ENCODE peak calls at places on chromosomes 11 and 22, in nine cellular contexts. S is activated T-cell treated with anti-CD3 and anti-CD28 coated beads for 1 hour; V is uterus; G is neural crest cell; K is activated CD4-positive, alpha-beta T cell treated with anti-CD3 and anti-CD28 coated beads, Interleukin-2, amount 10 ng/mL, durations not matched to agents 7 days and 5 days; O is SW480; D is stimulated activated CD8-positive, alpha-beta memory T cell treated with anti-CD3 and anti-CD28 coated beads, Interleukin-4, amount 100 ng/mL, for 24 hours; J is activated CD8-positive, alpha-beta memory T cell treated with anti-CD3 and anti-CD28 coated beads for 48 hours; Y is stimulated activated CD4-positive, alpha-beta T cell treated with anti-CD3 and anti-CD28 coated beads, Interleukin-1b, Interleukin-23, amount 100 ng/mL, for 1 hour. H is an unnamed sample.

GRCh38 chr11:65776196-65776595 is 4.6 kb downstream of the AP5B1 start:
- DNase-seq in S (no peak), V (no peak), G (no peak), K (no peak), O (no peak), D (no peak), J (no peak), Y (no peak), H (no peak)

GRCh38 chr22:42179616-42180015 is 49.0 kb upstream of the CYP2D6 start:
- DNase-seq in S (no peak), V (no peak), G (no peak), K (no peak), O (peak), D (no peak), J (no peak), Y (no peak), H (no peak)

GRCh38 chr11:122664188-122664587 is 8.7 kb downstream of the UBASH3B start:
- DNase-seq in S (no peak), V (no peak), G (no peak), K (no peak), O (no peak), D (no peak), J (no peak), Y (no peak), H (no peak)

GRCh38 chr11:3171931-3172560 is 6.9 kb upstream of the OSBPL5 start:
- DNase-seq in S (no peak), V (no peak), G (no peak), K (no peak), O (no peak), D (no peak), J (no peak), Y (no peak), H (no peak)

GRCh38 chr22:44698531-44699421 is 3.2 kb upstream of the PRR5 start:
- DNase-seq in S (no peak), V (peak), G (no peak), K (no peak), O (no peak), D (no peak), J (no peak), Y (no peak), H (no peak)

GRCh38 chr11:44208976-44209603 is 100.8 kb downstream of the ALX4 start:
- DNase-seq in S (no peak), V (no peak), G (no peak), K (no peak), O (no peak), D (no peak), J (no peak), Y (no peak), H (no peak)

GRCh38 chr11:121611242-121611641 is 158.5 kb upstream of the SORL1-AS1 start:
- DNase-seq in S (no peak), V (no peak), G (no peak), K (no peak), O (no peak), D (no peak), J (no peak), Y (no peak), H (no peak)

GRCh38 chr11:45646275-45646970 is 19.0 kb downstream of the CHST1 start:
- DNase-seq in S (no peak), V (no peak), G (no peak), K (no peak), O (no peak), D (no peak), J (no peak), Y (no peak), H (no peak)

GRCh38 chr11:64865286-64866172 is 12.9 kb downstream of the EHD1 start:
- DNase-seq in S (no peak), V (no peak), G (no peak), K (no peak), O (no peak), D (no peak), J (no peak), Y (no peak), H (peak)

GRCh38 chr11:86620796-86621575 is 51.4 kb downstream of the ME3 start:
- DNase-seq in S (no peak), V (no peak), G (no peak), K (no peak), O (no peak), D (no peak), J (no peak), Y (no peak), H (no peak)

GRCh38 chr11:128069665-128070064 is 517.7 kb downstream of the ETS1 start:
- DNase-seq in S (no peak), V (no peak), G (no peak), K (no peak), O (no peak), D (no peak), J (no peak), Y (no peak), H (no peak)

GRCh38 chr11:19367051-19367709 is 126.4 kb upstream of the E2F8 start:
- DNase-seq in S (no peak), V (no peak), G (no peak), K (no peak), O (no peak), D (no peak), J (no peak), Y (no peak), H (no peak)

GRCh38 chr22:47065756-47066615 is 303.5 kb downstream of the TBC1D22A start:
- DNase-seq in S (no peak), V (no peak), G (no peak), K (no peak), O (no peak), D (no peak), J (no peak), Y (no peak), H (no peak)

GRCh38 chr22:36673821-36674220 is 29.7 kb downstream of the CACNG2 start:
- DNase-seq in S (no peak), V (no peak), G (no peak), K (no peak), O (no peak), D (no peak), J (no peak), Y (no peak), H (no peak)

GRCh38 chr11:80024119-80024518 is 583.3 kb upstream of the TENM4 start:
- DNase-seq in S (no peak), V (no peak), G (no peak), K (no peak), O (no peak), D (no peak), J (no peak), Y (no peak), H (no peak)

GRCh38 chr22:49432211-49432905 is 395.3 kb downstream of the BRD1 start:
- DNase-seq in S (no peak), V (no peak), G (no peak), K (no peak), O (no peak), D (no peak), J (no peak), Y (no peak), H (no peak)

GRCh38 chr11:88035271-88035670 is 140.0 kb downstream of the RAB38 start:
- DNase-seq in S (no peak), V (no peak), G (no peak), K (no peak), O (no peak), D (no peak), J (no peak), Y (no peak), H (no peak)

GRCh38 chr11:853682-854448 is 11.2 kb downstream of the TSPAN4 start:
- DNase-seq in S (no peak), V (no peak), G (no peak), K (no peak), O (no peak), D (no peak), J (no peak), Y (no peak), H (no peak)

GRCh38 chr22:27100789-27101188 is 443.4 kb downstream of the MIAT start:
- DNase-seq in S (no peak), V (no peak), G (peak), K (no peak), O (peak), D (no peak), J (no peak), Y (no peak), H (no peak)

GRCh38 chr11:134170909-134171281 is 52.9 kb downstream of the NCAPD3 start:
- DNase-seq in S (no peak), V (no peak), G (no peak), K (no peak), O (no peak), D (no peak), J (no peak), Y (no peak), H (no peak)

GRCh38 chr11:79159657-79160450 is 281.0 kb downstream of the TENM4 start:
- DNase-seq in S (no peak), V (no peak), G (no peak), K (no peak), O (no peak), D (no peak), J (no peak), Y (no peak), H (no peak)

GRCh38 chr11:46351606-46352005 is 4.3 kb downstream of the DGKZ start:
- DNase-seq in S (no peak), V (no peak), G (no peak), K (no peak), O (no peak), D (no peak), J (no peak), Y (no peak), H (no peak)

GRCh38 chr11:69229521-69229920 is 64.4 kb upstream of the MYEOV start:
- DNase-seq in S (no peak), V (no peak), G (no peak), K (no peak), O (no peak), D (no peak), J (no peak), Y (no peak), H (no peak)

GRCh38 chr11:100689141-100689540 is 2.1 kb downstream of the ARHGAP42 start:
- DNase-seq in S (no peak), V (no peak), G (no peak), K (no peak), O (no peak), D (no peak), J (no peak), Y (no peak), H (no peak)

H was measured in MM.1S.